ENCODE peak calls at places on chromosomes 7 and 10, in six cellular contexts. G is left lung; U is CD4-positive, alpha-beta T cell; O is GM06990; X is activated CD8-positive, alpha-beta T cell treated with anti-CD3 and anti-CD28 coated beads for 36 hours; K is cardiac fibroblast. N is an unnamed sample.

GRCh38 chr10:73262105-73262730 is 9.8 kb upstream of the MRPS16 start:
- DNase-seq in G (no peak), U (no peak), O (no peak), X (peak), K (peak), N (no peak)

GRCh38 chr7:1961776-1962276 is 270.9 kb downstream of the MAD1L1 start:
- DNase-seq in G (no peak), U (peak), O (no peak), X (peak), K (peak), N (no peak)

GRCh38 chr10:133372507-133372906 is 647 bp downstream of the ECHS1 start:
- DNase-seq in G (peak), U (no peak), O (no peak), X (no peak), K (no peak), N (no peak)

GRCh38 chr10:112763916-112764520 is 186.0 kb upstream of the TCF7L2 start:
- DNase-seq in G (no peak), U (no peak), O (no peak), X (no peak), K (no peak), N (no peak)

GRCh38 chr10:6737758-6738463 is 157.8 kb upstream of the PRKCQ start:
- DNase-seq in G (no peak), U (no peak), O (no peak), X (peak), K (peak), N (peak)

GRCh38 chr7:94394399-94395140 is at the start of gene COL1A2:
- DNase-seq in G (peak), U (no peak), O (peak), X (peak), K (peak), N (no peak)

GRCh38 chr10:126843299-126843934 is 61.8 kb upstream of the DOCK1 start:
- DNase-seq in G (no peak), U (no peak), O (no peak), X (no peak), K (no peak), N (no peak)

GRCh38 chr7:157442993-157443831 is 106.4 kb downstream of the DNAJB6 start:
- DNase-seq in G (peak), U (no peak), O (no peak), X (no peak), K (no peak), N (no peak)

GRCh38 chr7:35816514-35816913 is 15.7 kb downstream of the SEPTIN7 start:
- DNase-seq in G (no peak), U (no peak), O (no peak), X (no peak), K (no peak), N (no peak)

GRCh38 chr7:121083138-121083789 is 94.8 kb downstream of the CPED1 start:
- DNase-seq in G (no peak), U (no peak), O (no peak), X (no peak), K (peak), N (no peak)

GRCh38 chr7:157520249-157520648 is 183.4 kb downstream of the DNAJB6 start:
- DNase-seq in G (no peak), U (no peak), O (no peak), X (no peak), K (no peak), N (no peak)

GRCh38 chr7:130476287-130477001 is 15.4 kb upstream of the MEST start:
- DNase-seq in G (no peak), U (no peak), O (no peak), X (no peak), K (no peak), N (no peak)

GRCh38 chr7:57403601-57404342 is 46.2 kb upstream of the ZNF716 start:
- DNase-seq in G (no peak), U (no peak), O (no peak), X (no peak), K (no peak), N (no peak)

GRCh38 chr7:119522698-119523097 is 750.3 kb upstream of the KCND2 start:
- DNase-seq in G (no peak), U (no peak), O (no peak), X (no peak), K (no peak), N (no peak)

GRCh38 chr10:128993443-128993842 is 473.6 kb upstream of the MGMT start:
- DNase-seq in G (no peak), U (no peak), O (no peak), X (no peak), K (no peak), N (no peak)

GRCh38 chr10:22554481-22555182 is 159.7 kb downstream of the PIP4K2A start:
- DNase-seq in G (no peak), U (no peak), O (no peak), X (no peak), K (peak), N (peak)

GRCh38 chr10:102523250-102524029 is 19.7 kb downstream of the SUFU start:
- DNase-seq in G (no peak), U (no peak), O (no peak), X (peak), K (peak), N (no peak)

GRCh38 chr10:12531305-12531738 is 182.0 kb downstream of the CAMK1D start:
- DNase-seq in G (no peak), U (no peak), O (no peak), X (no peak), K (no peak), N (no peak)

GRCh38 chr10:76769587-76769986 is 868.0 kb downstream of the KCNMA1 start:
- DNase-seq in G (no peak), U (no peak), O (no peak), X (no peak), K (no peak), N (no peak)

GRCh38 chr10:87656431-87657072 is 3.1 kb upstream of the PAPSS2 start:
- DNase-seq in G (no peak), U (no peak), O (no peak), X (no peak), K (peak), N (no peak)

GRCh38 chr10:75234683-75235374 is 928 bp downstream of the COMTD1 start:
- DNase-seq in G (peak), U (no peak), O (no peak), X (no peak), K (no peak), N (no peak)
- TF ChIP-seq CTCF in G (no peak), U (no peak), O (no peak), X (no peak), K (no peak), N (peak)

DNA sequence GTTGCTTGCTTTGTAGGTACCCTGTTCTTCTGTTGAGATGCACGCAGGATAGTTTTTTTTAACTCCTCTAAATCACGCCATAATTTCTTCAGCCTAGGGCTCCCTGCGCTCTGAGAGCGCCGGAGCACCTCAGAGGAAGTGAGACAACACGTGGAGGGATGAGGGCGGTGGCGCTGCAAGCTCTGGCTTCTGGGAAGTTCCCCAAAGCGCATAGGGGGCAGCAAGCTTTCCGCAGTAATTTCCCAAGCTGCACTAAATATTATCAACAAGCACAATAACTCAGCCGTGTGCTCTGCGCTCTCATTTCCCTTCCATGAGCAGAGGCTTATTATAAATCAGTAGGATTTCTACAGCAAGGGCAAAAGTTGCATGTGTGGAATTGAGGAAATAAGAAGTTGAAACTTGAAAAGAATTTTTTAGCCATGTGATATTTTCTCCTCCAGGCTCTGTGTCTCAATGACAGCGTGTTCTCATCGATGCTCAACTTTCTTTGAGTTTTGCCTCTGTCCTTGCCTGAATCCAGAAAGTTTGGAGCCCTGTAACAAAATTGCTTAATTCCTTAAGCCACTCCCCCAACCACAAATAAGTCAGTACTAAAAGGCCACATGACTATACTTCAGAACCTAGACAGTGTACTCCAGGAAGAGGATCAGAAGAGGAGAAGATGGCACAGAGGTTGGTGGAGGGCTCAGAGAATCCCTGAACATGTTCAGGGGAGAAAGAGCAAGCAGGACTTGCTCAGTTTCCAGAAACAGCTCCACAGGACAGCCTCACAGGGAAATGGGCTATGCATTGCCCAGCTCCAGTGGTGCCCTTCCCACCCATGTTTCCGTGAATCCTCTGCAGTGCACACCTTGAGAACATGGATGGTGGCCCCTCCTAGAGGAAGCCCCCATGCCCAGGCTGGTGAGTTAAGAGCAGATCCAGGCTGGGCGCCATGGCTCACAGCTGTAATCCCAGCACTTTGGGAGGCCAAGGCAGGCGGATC is 221.5 kb upstream of the GHITM start:
- DNase-seq in G (no peak), U (no peak), O (peak), X (peak), K (peak), N (peak)
- TF ChIP-seq CTCF in G (no peak), U (no peak), O (peak), X (peak), K (no peak), N (peak)

GRCh38 chr7:27150568-27151340 is 1.6 kb downstream of the HOXA3 start:
- DNase-seq in G (peak), U (peak), O (peak), X (peak), K (peak), N (no peak)
- TF ChIP-seq CTCF in G (peak), U (peak), O (peak), X (peak), K (peak), N (peak)

GRCh38 chr7:79091661-79092060 is 361.8 kb downstream of the MAGI2 start:
- DNase-seq in G (no peak), U (no peak), O (no peak), X (no peak), K (peak), N (no peak)
- TF ChIP-seq CTCF in G (no peak), U (no peak), O (no peak), X (no peak), K (no peak), N (no peak)

GRCh38 chr7:19017374-19017773 is 100.1 kb downstream of the TWIST1 start:
- DNase-seq in G (no peak), U (no peak), O (no peak), X (no peak), K (no peak), N (no peak)
- TF ChIP-seq CTCF in G (no peak), U (no peak), O (no peak), X (no peak), K (peak), N (no peak)

GRCh38 chr7:98548981-98549380 is 68.1 kb upstream of the NPTX2 start:
- DNase-seq in G (no peak), U (no peak), O (no peak), X (no peak), K (no peak), N (no peak)

GRCh38 chr7:98551541-98552273 is 65.4 kb upstream of the NPTX2 start:
- DNase-seq in G (no peak), U (no peak), O (no peak), X (no peak), K (no peak), N (no peak)

GRCh38 chr7:98553666-98554065 is 63.4 kb upstream of the NPTX2 start:
- DNase-seq in G (no peak), U (no peak), O (no peak), X (no peak), K (no peak), N (no peak)

DNA sequence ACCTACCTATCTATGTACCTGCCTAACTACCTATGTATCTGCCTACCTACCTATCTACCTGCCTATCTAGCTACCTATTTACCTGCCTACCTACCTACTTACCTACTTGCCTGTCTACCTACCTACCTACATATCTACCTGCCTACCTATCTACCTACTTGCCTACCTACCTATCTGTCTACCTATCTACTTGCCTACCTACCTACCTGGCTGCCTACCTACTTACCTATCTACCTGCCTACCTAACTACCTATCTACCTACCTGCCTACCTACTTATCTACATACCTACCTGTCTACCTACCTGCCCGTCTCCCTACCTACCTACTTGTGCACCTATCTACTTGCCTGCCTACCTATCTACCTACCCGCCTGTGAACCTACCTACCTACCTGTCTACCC is 68.7 kb upstream of the NPTX2 start:
- DNase-seq in G (no peak), U (no peak), O (no peak), X (no peak), K (no peak), N (no peak)
- TF ChIP-seq CTCF in G (no peak), U (no peak), O (no peak), X (no peak), K (no peak), N (no peak)

GRCh38 chr7:100897111-100897608 is 1.5 kb upstream of the ACHE start:
- DNase-seq in G (peak), U (peak), O (no peak), X (peak), K (no peak), N (no peak)
- TF ChIP-seq CTCF in G (peak), U (peak), O (peak), X (peak), K (peak), N (peak)

GRCh38 chr10:113958631-113959382 is 84.9 kb upstream of the ADRB1 start:
- DNase-seq in G (no peak), U (no peak), O (no peak), X (peak), K (peak), N (peak)

GRCh38 chr10:113950268-113950667 is 93.4 kb upstream of the ADRB1 start:
- DNase-seq in G (no peak), U (no peak), O (no peak), X (no peak), K (no peak), N (no peak)

GRCh38 chr10:113959383-113959760 is 84.3 kb upstream of the ADRB1 start:
- DNase-seq in G (no peak), U (no peak), O (peak), X (no peak), K (no peak), N (no peak)

GRCh38 chr10:113957013-113957412 is 86.7 kb upstream of the ADRB1 start:
- DNase-seq in G (no peak), U (no peak), O (no peak), X (no peak), K (peak), N (peak)

DNA sequence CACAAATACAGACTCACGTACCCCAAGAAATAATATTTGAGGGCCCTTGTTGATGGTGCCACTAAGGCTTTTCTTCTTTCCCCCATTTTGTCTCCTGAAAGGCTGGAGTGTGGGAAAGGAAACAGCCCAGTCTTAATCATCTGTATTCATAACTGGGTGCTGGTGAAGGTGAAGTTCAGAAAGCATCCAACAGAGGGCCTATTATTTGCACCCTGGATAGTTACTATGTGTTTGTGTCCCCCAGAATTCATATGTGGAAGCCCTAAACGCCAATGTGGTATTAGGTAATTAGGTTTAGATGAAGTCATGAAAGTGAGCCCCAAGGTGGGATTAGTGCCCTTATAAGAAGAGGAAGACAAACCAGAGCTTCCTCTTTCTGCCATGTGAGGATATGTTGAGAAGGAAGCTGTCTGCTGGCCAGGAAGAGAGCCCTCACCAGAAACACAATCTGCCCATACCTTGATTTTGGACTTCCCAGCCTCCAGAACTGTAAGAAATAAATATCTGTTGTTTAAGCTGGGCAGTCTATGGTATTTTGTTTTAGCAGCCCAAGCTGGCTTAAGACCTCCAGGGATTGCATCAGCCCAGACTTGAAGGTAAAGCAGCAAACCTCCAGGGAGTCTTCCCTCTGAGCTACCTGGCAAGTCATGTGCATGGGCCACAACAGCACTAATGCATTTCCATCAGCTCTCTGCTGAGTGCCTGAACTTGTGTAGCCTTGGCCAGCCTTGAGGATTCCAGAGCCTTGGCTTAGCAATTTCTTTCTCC is 90.0 kb upstream of the ADRB1 start:
- DNase-seq in G (no peak), U (no peak), O (no peak), X (no peak), K (no peak), N (no peak)
- TF ChIP-seq CTCF in G (no peak), U (no peak), O (peak), X (peak), K (peak), N (peak)

N was measured in retinal pigment epithelial cell.